ENCODE peak calls at places on chromosomes 11 and 22, in ten cellular contexts. One of them, this sample, is unnamed.

GRCh38 chr22:45869448-45869847 is 107.5 kb downstream of the WNT7B start:
- DNase-seq in neural progenitor cell: no peak
- DNase-seq in IMR-90: no peak
- DNase-seq in MM.1S: no peak
- DNase-seq in A549: no peak
- DNase-seq in psoas muscle: no peak
- DNase-seq in tibial artery: no peak
- DNase-seq in OCI-LY7: no peak
- DNase-seq in CD8-positive, alpha-beta T cell: no peak
- DNase-seq in mammary epithelial cell: no peak
- DNase-seq in this sample: no peak

GRCh38 chr22:47282851-47283250 is 520.4 kb downstream of the TBC1D22A start:
- DNase-seq in neural progenitor cell: no peak
- DNase-seq in IMR-90: no peak
- DNase-seq in MM.1S: no peak
- DNase-seq in A549: no peak
- DNase-seq in psoas muscle: no peak
- DNase-seq in tibial artery: no peak
- DNase-seq in OCI-LY7: no peak
- DNase-seq in CD8-positive, alpha-beta T cell: no peak
- DNase-seq in mammary epithelial cell: no peak
- DNase-seq in this sample: no peak

GRCh38 chr22:43263645-43264514 is 76.9 kb upstream of the TTLL12 start:
- DNase-seq in neural progenitor cell: no peak
- DNase-seq in IMR-90: peak
- DNase-seq in MM.1S: peak
- DNase-seq in A549: no peak
- DNase-seq in psoas muscle: peak
- DNase-seq in tibial artery: peak
- DNase-seq in OCI-LY7: no peak
- DNase-seq in CD8-positive, alpha-beta T cell: peak
- DNase-seq in mammary epithelial cell: peak
- DNase-seq in this sample: peak

GRCh38 chr11:118057424-118058145 is 19.3 kb upstream of the TMPRSS4 start:
- DNase-seq in neural progenitor cell: no peak
- DNase-seq in IMR-90: no peak
- DNase-seq in MM.1S: no peak
- DNase-seq in A549: no peak
- DNase-seq in psoas muscle: no peak
- DNase-seq in tibial artery: peak
- DNase-seq in OCI-LY7: no peak
- DNase-seq in CD8-positive, alpha-beta T cell: no peak
- DNase-seq in mammary epithelial cell: no peak
- DNase-seq in this sample: no peak

GRCh38 chr11:18994860-18995259 is 55.6 kb upstream of the MRGPRX1 start:
- DNase-seq in neural progenitor cell: no peak
- DNase-seq in IMR-90: no peak
- DNase-seq in MM.1S: no peak
- DNase-seq in A549: no peak
- DNase-seq in psoas muscle: no peak
- DNase-seq in tibial artery: no peak
- DNase-seq in OCI-LY7: no peak
- DNase-seq in CD8-positive, alpha-beta T cell: no peak
- DNase-seq in mammary epithelial cell: no peak
- DNase-seq in this sample: no peak

GRCh38 chr11:78532991-78533861 is 41.4 kb downstream of the NARS2 start:
- DNase-seq in neural progenitor cell: no peak
- DNase-seq in IMR-90: no peak
- DNase-seq in MM.1S: peak
- DNase-seq in A549: no peak
- DNase-seq in psoas muscle: no peak
- DNase-seq in tibial artery: no peak
- DNase-seq in OCI-LY7: peak
- DNase-seq in CD8-positive, alpha-beta T cell: no peak
- DNase-seq in mammary epithelial cell: no peak
- DNase-seq in this sample: no peak

GRCh38 chr11:2582436-2582931 is 117.3 kb downstream of the KCNQ1OT1 start:
- DNase-seq in neural progenitor cell: peak
- DNase-seq in IMR-90: no peak
- DNase-seq in MM.1S: no peak
- DNase-seq in A549: no peak
- DNase-seq in psoas muscle: peak
- DNase-seq in tibial artery: peak
- DNase-seq in OCI-LY7: no peak
- DNase-seq in CD8-positive, alpha-beta T cell: no peak
- DNase-seq in mammary epithelial cell: no peak
- DNase-seq in this sample: no peak

GRCh38 chr11:116499396-116500001 is 273.3 kb downstream of the BUD13 start:
- DNase-seq in neural progenitor cell: peak
- DNase-seq in IMR-90: peak
- DNase-seq in MM.1S: peak
- DNase-seq in A549: peak
- DNase-seq in psoas muscle: peak
- DNase-seq in tibial artery: peak
- DNase-seq in OCI-LY7: peak
- DNase-seq in CD8-positive, alpha-beta T cell: no peak
- DNase-seq in mammary epithelial cell: peak
- DNase-seq in this sample: peak

GRCh38 chr11:134647066-134647746 is 235.2 kb upstream of the B3GAT1 start:
- DNase-seq in neural progenitor cell: no peak
- DNase-seq in IMR-90: no peak
- DNase-seq in MM.1S: no peak
- DNase-seq in A549: no peak
- DNase-seq in psoas muscle: no peak
- DNase-seq in tibial artery: no peak
- DNase-seq in OCI-LY7: no peak
- DNase-seq in CD8-positive, alpha-beta T cell: no peak
- DNase-seq in mammary epithelial cell: no peak
- DNase-seq in this sample: no peak

GRCh38 chr22:19871845-19872778 is 17.4 kb upstream of the GNB1L start:
- DNase-seq in neural progenitor cell: no peak
- DNase-seq in IMR-90: no peak
- DNase-seq in MM.1S: no peak
- DNase-seq in A549: no peak
- DNase-seq in psoas muscle: no peak
- DNase-seq in tibial artery: peak
- DNase-seq in OCI-LY7: no peak
- DNase-seq in CD8-positive, alpha-beta T cell: no peak
- DNase-seq in mammary epithelial cell: no peak
- DNase-seq in this sample: no peak

GRCh38 chr11:104096900-104097299 is 60.5 kb downstream of the DDI1 start:
- DNase-seq in neural progenitor cell: no peak
- DNase-seq in IMR-90: no peak
- DNase-seq in MM.1S: no peak
- DNase-seq in A549: no peak
- DNase-seq in psoas muscle: no peak
- DNase-seq in tibial artery: no peak
- DNase-seq in OCI-LY7: no peak
- DNase-seq in CD8-positive, alpha-beta T cell: no peak
- DNase-seq in mammary epithelial cell: no peak
- DNase-seq in this sample: no peak

GRCh38 chr22:37850801-37851200 is 1.6 kb downstream of the EIF3L start:
- DNase-seq in neural progenitor cell: no peak
- DNase-seq in IMR-90: no peak
- DNase-seq in MM.1S: no peak
- DNase-seq in A549: no peak
- DNase-seq in psoas muscle: no peak
- DNase-seq in tibial artery: no peak
- DNase-seq in OCI-LY7: no peak
- DNase-seq in CD8-positive, alpha-beta T cell: no peak
- DNase-seq in mammary epithelial cell: no peak
- DNase-seq in this sample: no peak

GRCh38 chr22:37852418-37852817 is 3.2 kb downstream of the EIF3L start:
- DNase-seq in neural progenitor cell: no peak
- DNase-seq in IMR-90: no peak
- DNase-seq in MM.1S: no peak
- DNase-seq in A549: no peak
- DNase-seq in psoas muscle: no peak
- DNase-seq in tibial artery: no peak
- DNase-seq in OCI-LY7: no peak
- DNase-seq in CD8-positive, alpha-beta T cell: no peak
- DNase-seq in mammary epithelial cell: no peak
- DNase-seq in this sample: no peak

GRCh38 chr22:37854946-37855345 is 5.7 kb downstream of the EIF3L start:
- DNase-seq in neural progenitor cell: no peak
- DNase-seq in IMR-90: no peak
- DNase-seq in MM.1S: no peak
- DNase-seq in A549: no peak
- DNase-seq in psoas muscle: no peak
- DNase-seq in tibial artery: no peak
- DNase-seq in OCI-LY7: no peak
- DNase-seq in CD8-positive, alpha-beta T cell: no peak
- DNase-seq in mammary epithelial cell: no peak
- DNase-seq in this sample: no peak

GRCh38 chr22:37860796-37861421 is 11.7 kb downstream of the EIF3L start:
- DNase-seq in neural progenitor cell: no peak
- DNase-seq in IMR-90: peak
- DNase-seq in MM.1S: no peak
- DNase-seq in A549: no peak
- DNase-seq in psoas muscle: no peak
- DNase-seq in tibial artery: no peak
- DNase-seq in OCI-LY7: no peak
- DNase-seq in CD8-positive, alpha-beta T cell: no peak
- DNase-seq in mammary epithelial cell: no peak
- DNase-seq in this sample: peak

DNA sequence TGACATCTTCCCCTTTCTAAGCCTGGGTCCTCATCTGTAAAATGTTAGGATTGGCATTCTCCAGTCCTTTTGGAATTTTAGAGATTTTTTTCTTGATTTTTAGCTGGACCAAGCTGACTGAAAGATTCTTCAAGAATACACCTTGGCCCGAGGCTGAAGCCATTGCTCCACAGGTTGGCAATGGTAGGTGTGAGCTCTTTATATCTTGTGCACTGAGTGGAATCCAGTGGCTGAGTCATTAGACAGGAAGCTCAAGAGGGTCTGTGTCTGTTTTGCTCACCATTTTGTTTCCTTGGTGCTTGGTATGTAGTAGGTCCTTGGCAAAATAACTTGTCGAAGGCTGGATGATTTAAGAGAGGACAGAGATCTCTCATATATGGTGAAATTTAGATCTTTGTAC is 6.2 kb downstream of the EIF3L start:
- DNase-seq in neural progenitor cell: no peak
- DNase-seq in IMR-90: no peak
- DNase-seq in MM.1S: no peak
- DNase-seq in A549: no peak
- DNase-seq in psoas muscle: no peak
- DNase-seq in tibial artery: no peak
- DNase-seq in OCI-LY7: no peak
- DNase-seq in CD8-positive, alpha-beta T cell: no peak
- DNase-seq in mammary epithelial cell: no peak
- DNase-seq in this sample: no peak
- H3K27ac ChIP-seq in neural progenitor cell: no peak
- H3K27ac ChIP-seq in IMR-90: no peak
- H3K27ac ChIP-seq in MM.1S: no peak
- H3K27ac ChIP-seq in A549: no peak
- H3K27ac ChIP-seq in psoas muscle: peak
- H3K27ac ChIP-seq in tibial artery: peak
- H3K27ac ChIP-seq in OCI-LY7: no peak
- H3K27ac ChIP-seq in CD8-positive, alpha-beta T cell: no peak
- H3K27ac ChIP-seq in mammary epithelial cell: no peak
- H3K27ac ChIP-seq in this sample: no peak

GRCh38 chr11:61254403-61255025 is 13.5 kb downstream of the PGA5 start:
- DNase-seq in neural progenitor cell: peak
- DNase-seq in IMR-90: peak
- DNase-seq in MM.1S: peak
- DNase-seq in A549: peak
- DNase-seq in psoas muscle: peak
- DNase-seq in tibial artery: peak
- DNase-seq in OCI-LY7: peak
- DNase-seq in CD8-positive, alpha-beta T cell: peak
- DNase-seq in mammary epithelial cell: peak
- DNase-seq in this sample: peak
- TF ChIP-seq CTCF in neural progenitor cell: peak
- TF ChIP-seq CTCF in IMR-90: peak
- TF ChIP-seq CTCF in MM.1S: peak
- TF ChIP-seq CTCF in A549: peak
- TF ChIP-seq CTCF in psoas muscle: peak
- TF ChIP-seq CTCF in tibial artery: peak
- TF ChIP-seq CTCF in OCI-LY7: peak
- TF ChIP-seq CTCF in CD8-positive, alpha-beta T cell: peak
- TF ChIP-seq CTCF in mammary epithelial cell: peak
- TF ChIP-seq CTCF in this sample: peak

GRCh38 chr11:59755701-59756495 is 722 bp downstream of the STX3 start:
- DNase-seq in neural progenitor cell: peak
- DNase-seq in IMR-90: peak
- DNase-seq in MM.1S: peak
- DNase-seq in A549: peak
- DNase-seq in psoas muscle: peak
- DNase-seq in tibial artery: peak
- DNase-seq in OCI-LY7: no peak
- DNase-seq in CD8-positive, alpha-beta T cell: peak
- DNase-seq in mammary epithelial cell: peak
- DNase-seq in this sample: peak

GRCh38 chr11:59754859-59755700 is at the start of gene STX3:
- DNase-seq in neural progenitor cell: peak
- DNase-seq in IMR-90: peak
- DNase-seq in MM.1S: peak
- DNase-seq in A549: peak
- DNase-seq in psoas muscle: peak
- DNase-seq in tibial artery: peak
- DNase-seq in OCI-LY7: peak
- DNase-seq in CD8-positive, alpha-beta T cell: peak
- DNase-seq in mammary epithelial cell: peak
- DNase-seq in this sample: peak

GRCh38 chr11:59756845-59757244 is 1.7 kb downstream of the STX3 start:
- DNase-seq in neural progenitor cell: no peak
- DNase-seq in IMR-90: peak
- DNase-seq in MM.1S: peak
- DNase-seq in A549: peak
- DNase-seq in psoas muscle: no peak
- DNase-seq in tibial artery: no peak
- DNase-seq in OCI-LY7: no peak
- DNase-seq in CD8-positive, alpha-beta T cell: no peak
- DNase-seq in mammary epithelial cell: peak
- DNase-seq in this sample: peak

GRCh38 chr11:59754494-59754858 is 700 bp upstream of the STX3 start:
- DNase-seq in neural progenitor cell: peak
- DNase-seq in IMR-90: peak
- DNase-seq in MM.1S: peak
- DNase-seq in A549: no peak
- DNase-seq in psoas muscle: no peak
- DNase-seq in tibial artery: no peak
- DNase-seq in OCI-LY7: peak
- DNase-seq in CD8-positive, alpha-beta T cell: no peak
- DNase-seq in mammary epithelial cell: no peak
- DNase-seq in this sample: no peak

GRCh38 chr11:59756496-59756840 is 1.3 kb downstream of the STX3 start:
- DNase-seq in neural progenitor cell: no peak
- DNase-seq in IMR-90: no peak
- DNase-seq in MM.1S: no peak
- DNase-seq in A549: no peak
- DNase-seq in psoas muscle: no peak
- DNase-seq in tibial artery: no peak
- DNase-seq in OCI-LY7: no peak
- DNase-seq in CD8-positive, alpha-beta T cell: no peak
- DNase-seq in mammary epithelial cell: peak
- DNase-seq in this sample: no peak
- H3K4me3 ChIP-seq in neural progenitor cell: peak
- H3K4me3 ChIP-seq in IMR-90: no peak
- H3K4me3 ChIP-seq in MM.1S: peak
- H3K4me3 ChIP-seq in A549: peak
- H3K4me3 ChIP-seq in psoas muscle: peak
- H3K4me3 ChIP-seq in tibial artery: peak
- H3K4me3 ChIP-seq in OCI-LY7: peak
- H3K4me3 ChIP-seq in CD8-positive, alpha-beta T cell: no peak
- H3K4me3 ChIP-seq in mammary epithelial cell: peak
- H3K4me3 ChIP-seq in this sample: peak

GRCh38 chr11:699116-699508 is 3.5 kb downstream of the TMEM80 start:
- DNase-seq in neural progenitor cell: no peak
- DNase-seq in IMR-90: no peak
- DNase-seq in MM.1S: no peak
- DNase-seq in A549: no peak
- DNase-seq in psoas muscle: no peak
- DNase-seq in tibial artery: no peak
- DNase-seq in OCI-LY7: no peak
- DNase-seq in CD8-positive, alpha-beta T cell: no peak
- DNase-seq in mammary epithelial cell: no peak
- DNase-seq in this sample: no peak
- H3K27ac ChIP-seq in neural progenitor cell: no peak
- H3K27ac ChIP-seq in IMR-90: peak
- H3K27ac ChIP-seq in MM.1S: no peak
- H3K27ac ChIP-seq in A549: no peak
- H3K27ac ChIP-seq in psoas muscle: peak
- H3K27ac ChIP-seq in tibial artery: no peak
- H3K27ac ChIP-seq in OCI-LY7: no peak
- H3K27ac ChIP-seq in CD8-positive, alpha-beta T cell: no peak
- H3K27ac ChIP-seq in mammary epithelial cell: no peak
- H3K27ac ChIP-seq in this sample: no peak